ENCODE peak calls at places on chromosomes 2 and 18, in six cellular contexts. S is hepatocyte, J is OCI-LY7, M is aorta, A is spleen, V is trophoblast cell. X is an unnamed sample.

GRCh38 chr2:208373460-208374089 is 33.0 kb upstream of the PTH2R start:
- DNase-seq in A (no peak), M (no peak), J (peak), S (peak), V (peak), X (peak)

GRCh38 chr2:172200495-172201085 is 97.9 kb upstream of the DLX2 start:
- DNase-seq in A (no peak), J (no peak), S (no peak), M (no peak), V (no peak), X (no peak)

GRCh38 chr18:76461692-76462325 is 33.2 kb downstream of the ZNF516 start:
- DNase-seq in J (no peak), A (no peak), V (no peak), S (no peak), M (no peak), X (no peak)

GRCh38 chr18:33781429-33781828 is 203.4 kb downstream of the ASXL3 start:
- DNase-seq in V (no peak), M (no peak), S (no peak), A (no peak), J (no peak), X (peak)

GRCh38 chr2:58740381-58740780 is 499.3 kb upstream of the FANCL start:
- DNase-seq in S (no peak), V (no peak), J (no peak), A (no peak), M (no peak), X (no peak)

GRCh38 chr2:26503238-26503880 is 25.4 kb upstream of the OTOF start:
- DNase-seq in A (peak), S (peak), V (peak), J (peak), M (peak), X (peak)

GRCh38 chr2:126786765-126787164 is 111.9 kb upstream of the TEX51 start:
- DNase-seq in S (no peak), M (no peak), A (peak), J (no peak), V (no peak), X (no peak)

GRCh38 chr2:236969075-236969474 is 116.6 kb upstream of the COPS8 start:
- DNase-seq in V (no peak), A (no peak), S (no peak), M (no peak), J (no peak), X (no peak)

GRCh38 chr2:119826370-119826961 is 66.7 kb downstream of the PTPN4 start:
- DNase-seq in J (peak), M (no peak), S (peak), V (peak), A (no peak), X (no peak)

GRCh38 chr18:3877678-3878077 is 427.7 kb downstream of the TGIF1 start:
- DNase-seq in J (no peak), A (no peak), S (no peak), V (no peak), M (no peak), X (no peak)

GRCh38 chr2:241762321-241762932 is 14.2 kb upstream of the GAL3ST2 start:
- DNase-seq in V (no peak), M (no peak), A (peak), S (no peak), J (no peak), X (peak)

DNA sequence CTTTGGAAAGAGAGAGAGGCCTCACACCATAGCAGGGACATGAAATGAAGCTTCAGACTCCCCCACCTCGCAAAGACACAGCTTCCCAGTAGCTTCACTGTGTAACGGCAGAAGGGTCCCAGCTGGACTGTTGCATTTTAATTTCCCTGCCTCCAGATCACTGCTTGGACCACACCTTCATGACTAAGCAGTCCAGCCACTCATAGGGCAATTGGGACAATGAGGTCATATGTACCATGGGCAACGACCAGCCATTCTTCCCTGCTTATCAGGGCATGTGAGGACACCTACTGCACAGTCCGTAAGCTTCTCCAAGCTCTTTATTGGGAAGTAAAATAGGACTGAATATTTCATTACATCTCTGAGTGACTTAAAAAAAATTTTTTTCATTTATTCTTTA is 183.0 kb downstream of the MREG start:
- DNase-seq in S (peak), J (no peak), V (peak), M (no peak), A (no peak), X (no peak)
- H3K27ac ChIP-seq in S (no peak), J (no peak), V (no peak), M (no peak), A (no peak), X (no peak)

GRCh38 chr18:23279931-23280330 is 144.6 kb downstream of the CABLES1 start:
- DNase-seq in A (peak), S (no peak), M (no peak), V (no peak), J (no peak), X (no peak)
- H3K27ac ChIP-seq in A (peak), S (no peak), M (no peak), V (no peak), J (no peak), X (no peak)

DNA sequence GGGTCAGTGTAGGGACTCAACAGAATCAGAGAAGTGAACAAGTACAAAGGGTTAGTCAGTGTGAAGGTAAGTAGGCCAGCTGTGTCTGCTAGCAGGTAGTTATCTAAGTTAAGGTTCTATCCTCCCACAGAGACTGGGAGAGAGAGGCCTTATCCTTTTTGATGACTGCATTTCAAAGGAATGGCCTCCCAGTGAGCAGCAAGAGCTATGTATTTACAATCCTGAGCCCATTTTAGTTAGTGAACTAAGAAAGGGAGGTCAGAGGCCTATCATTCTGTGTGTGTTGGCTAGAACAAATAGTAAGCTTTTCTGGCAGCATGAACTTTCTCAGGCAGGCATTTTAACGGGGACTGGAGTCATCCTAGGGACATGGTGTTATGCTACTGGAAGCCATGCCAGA is 182.9 kb downstream of the VWC2L start:
- DNase-seq in M (no peak), A (no peak), J (no peak), S (peak), V (peak), X (no peak)
- H3K27ac ChIP-seq in M (no peak), A (no peak), J (no peak), S (peak), V (no peak), X (peak)

GRCh38 chr18:48359626-48360025 is 49.6 kb downstream of the ZBTB7C start:
- DNase-seq in A (no peak), V (no peak), M (no peak), S (no peak), J (no peak), X (no peak)
- H3K27ac ChIP-seq in A (peak), V (no peak), M (no peak), S (no peak), J (no peak), X (no peak)

DNA sequence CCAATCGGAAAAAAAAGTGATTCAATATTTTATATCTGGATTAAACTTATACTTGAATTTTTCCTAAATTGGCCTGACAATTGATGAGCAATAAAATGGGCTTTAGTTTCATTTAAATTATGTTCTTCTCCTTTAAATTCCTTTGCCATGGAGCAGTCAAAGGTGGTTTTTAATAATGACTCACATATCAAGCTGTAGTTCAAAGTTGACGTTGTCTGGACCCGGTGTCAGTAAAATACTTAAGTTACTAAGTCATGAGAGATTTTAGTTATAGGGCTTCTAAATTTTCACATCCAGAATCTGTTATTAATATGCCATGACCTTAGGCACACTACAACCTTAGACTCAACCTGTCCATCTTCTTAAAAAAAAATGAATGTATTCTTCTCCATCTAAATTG is 62.5 kb downstream of the CDH2 start:
- DNase-seq in J (no peak), V (no peak), A (no peak), M (no peak), S (no peak), X (no peak)
- H3K27ac ChIP-seq in J (no peak), V (no peak), A (no peak), M (no peak), S (peak), X (no peak)

DNA sequence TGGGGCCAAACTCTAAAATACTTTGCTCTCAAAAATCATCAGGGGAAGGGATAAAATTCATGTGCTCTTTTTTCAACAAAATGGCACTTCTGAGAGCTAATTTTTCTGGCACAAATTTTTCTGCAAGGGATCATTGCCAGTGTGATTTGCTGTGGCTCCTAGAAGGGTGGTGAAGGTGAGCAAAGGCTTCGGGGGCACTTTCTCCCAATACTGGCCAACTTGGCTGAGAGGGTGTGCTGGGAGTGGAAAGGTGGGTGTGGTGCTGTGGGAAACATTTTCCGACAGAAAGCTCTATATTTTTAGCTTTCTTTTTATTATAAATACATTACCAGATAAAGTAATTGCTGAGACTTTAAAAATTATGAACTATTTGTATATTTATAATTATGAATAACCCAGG is 419 bp downstream of the SMYD1 start:
- DNase-seq in V (no peak), M (no peak), S (no peak), A (no peak), J (no peak), X (no peak)
- H3K27ac ChIP-seq in V (peak), M (no peak), S (no peak), A (no peak), J (no peak), X (no peak)

X was measured in prostate gland.